ENCODE peak calls at places on chromosome 21, in eight cellular contexts. H, E, M, J, B, L, P and Q are unnamed samples.

GRCh38 chr21:33198346-33199135 is 31.2 kb upstream of the IFNAR2 start:
- DNase-seq in E (no peak), L (peak), H (peak), J (no peak), P (no peak), M (peak), B (no peak), Q (peak)

GRCh38 chr21:42724226-42724920 is 71.0 kb downstream of the PDE9A start:
- DNase-seq in P (no peak), J (no peak), M (peak), E (peak), B (no peak), H (no peak), L (peak), Q (no peak)

GRCh38 chr21:36829116-36829515 is 130.2 kb downstream of the SIM2 start:
- DNase-seq in L (no peak), J (no peak), B (no peak), P (no peak), H (no peak), M (no peak), E (no peak), Q (no peak)

GRCh38 chr21:38544681-38545080 is 46.4 kb upstream of the ERG start:
- DNase-seq in J (no peak), B (no peak), M (peak), P (no peak), L (no peak), H (no peak), E (peak), Q (no peak)

GRCh38 chr21:42439284-42440186 is 35.8 kb downstream of the UBASH3A start:
- DNase-seq in J (no peak), M (peak), H (no peak), E (peak), B (no peak), L (no peak), P (no peak), Q (no peak)

GRCh38 chr21:45865106-45865835 is 116.3 kb upstream of the COL6A1 start:
- DNase-seq in J (no peak), E (peak), L (peak), H (no peak), B (no peak), P (no peak), M (peak), Q (no peak)

GRCh38 chr21:45983981-45984551 is 2.5 kb downstream of the COL6A1 start:
- DNase-seq in P (no peak), E (no peak), B (no peak), H (no peak), M (peak), L (no peak), J (peak), Q (no peak)

GRCh38 chr21:43369596-43370090 is 57.3 kb downstream of the SIK1 start:
- DNase-seq in E (no peak), B (no peak), H (no peak), P (no peak), L (no peak), J (no peak), M (no peak), Q (peak)

GRCh38 chr21:38863291-38863690 is 57.6 kb downstream of the ETS2 start:
- DNase-seq in M (no peak), E (no peak), H (no peak), L (no peak), B (no peak), P (no peak), J (no peak), Q (no peak)

GRCh38 chr21:25191141-25191540 is 416.1 kb downstream of the MRPL39 start:
- DNase-seq in E (no peak), J (no peak), B (no peak), H (no peak), M (no peak), P (no peak), L (no peak), Q (no peak)

GRCh38 chr21:34722684-34723300 is 54.0 kb downstream of the CLIC6 start:
- DNase-seq in E (peak), P (no peak), B (no peak), M (no peak), L (no peak), J (peak), H (no peak), Q (no peak)

GRCh38 chr21:36603221-36603620 is 95.7 kb upstream of the SIM2 start:
- DNase-seq in J (no peak), H (no peak), L (no peak), M (no peak), B (no peak), P (no peak), E (no peak), Q (no peak)

GRCh38 chr21:42222821-42223390 is 4.0 kb downstream of the ABCG1 start:
- DNase-seq in J (no peak), B (no peak), E (no peak), L (no peak), P (no peak), H (no peak), M (no peak), Q (peak)

GRCh38 chr21:38756746-38757145 is 49.0 kb upstream of the ETS2 start:
- DNase-seq in J (no peak), M (peak), B (no peak), H (no peak), P (no peak), E (no peak), L (peak), Q (no peak)

GRCh38 chr21:44556879-44557278 is 1.7 kb downstream of the KRTAP10-3 start:
- DNase-seq in J (no peak), M (no peak), L (no peak), P (no peak), E (peak), B (no peak), H (no peak), Q (no peak)

GRCh38 chr21:45324430-45325205 is 36.9 kb upstream of the POFUT2 start:
- DNase-seq in J (peak), B (no peak), L (no peak), E (peak), P (no peak), H (peak), M (no peak), Q (no peak)

GRCh38 chr21:36722370-36723368 is 23.8 kb downstream of the SIM2 start:
- DNase-seq in J (no peak), H (no peak), M (no peak), P (no peak), E (no peak), L (no peak), B (no peak), Q (no peak)

GRCh38 chr21:44405948-44406872 is 49.1 kb upstream of the LRRC3 start:
- DNase-seq in H (no peak), J (no peak), L (no peak), M (peak), B (no peak), P (no peak), E (no peak), Q (peak)

GRCh38 chr21:33374080-33374873 is 28.9 kb upstream of the IFNGR2 start:
- DNase-seq in B (no peak), L (peak), J (no peak), P (no peak), M (peak), E (peak), H (peak), Q (peak)

GRCh38 chr21:45766055-45766454 is 122.5 kb downstream of the PCBP3 start:
- DNase-seq in P (no peak), E (no peak), J (no peak), L (no peak), B (no peak), M (no peak), H (no peak), Q (no peak)

GRCh38 chr21:35004289-35004688 is 44.8 kb downstream of the RUNX1 start:
- DNase-seq in B (no peak), E (no peak), M (no peak), L (no peak), H (no peak), J (no peak), P (no peak), Q (no peak)

GRCh38 chr21:35138665-35139381 is 89.7 kb upstream of the RUNX1 start:
- DNase-seq in E (peak), J (peak), P (peak), B (no peak), H (no peak), L (peak), M (peak), Q (no peak)

GRCh38 chr21:35028451-35028757 is 20.7 kb downstream of the RUNX1 start:
- DNase-seq in P (no peak), L (no peak), B (no peak), E (no peak), H (no peak), J (no peak), M (no peak), Q (no peak)